ENCODE peak calls at places on chromosomes 7 and 10, in six cellular contexts. L is GM12878, O is H1, Q is HepG2, B is HCT116, A is K562. H is an unnamed sample. For H3K9me3, the result is how much of the 10 kb centered on the place peaks cover.

GRCh38 chr7:66894463-66895080 is 26.5 kb upstream of the TMEM248 start:
- DNase-seq in L (no peak), O (peak), Q (no peak), B (no peak), A (no peak), H (peak)

GRCh38 chr7:115471891-115472290 is 550.0 kb downstream of the MDFIC start:
- DNase-seq in L (no peak), O (no peak), Q (no peak), B (no peak), A (no peak), H (no peak)

GRCh38 chr7:150446288-150446938 is 4.0 kb upstream of the GIMAP8 start:
- DNase-seq in L (no peak), O (no peak), Q (no peak), B (no peak), A (no peak), H (no peak)

GRCh38 chr10:75095631-75096030 is 15.8 kb upstream of the SAMD8 start:
- DNase-seq in L (no peak), O (no peak), Q (no peak), B (no peak), A (no peak), H (no peak)

GRCh38 chr10:103713676-103714075 is 141.7 kb downstream of the SH3PXD2A start:
- DNase-seq in L (no peak), O (no peak), Q (no peak), B (no peak), A (no peak), H (no peak)

GRCh38 chr7:51310131-51310583 is 6.5 kb downstream of the COBL start:
- DNase-seq in L (no peak), O (no peak), Q (no peak), B (no peak), A (no peak), H (no peak)

GRCh38 chr7:151351027-151351426 is 9.4 kb downstream of the NUB1 start:
- DNase-seq in L (no peak), O (no peak), Q (no peak), B (no peak), A (peak), H (no peak)

GRCh38 chr10:78023741-78024140 is 5.6 kb downstream of the POLR3A start:
- DNase-seq in L (no peak), O (no peak), Q (no peak), B (no peak), A (no peak), H (no peak)

GRCh38 chr10:91798736-91799579 is 732 bp downstream of the TNKS2 start:
- DNase-seq in L (no peak), O (no peak), Q (peak), B (peak), A (peak), H (no peak)

GRCh38 chr10:98748298-98748697 is 301.6 kb upstream of the HPS1 start:
- DNase-seq in L (no peak), O (peak), Q (peak), B (peak), A (peak), H (peak)

GRCh38 chr7:31069880-31070555 is 17.9 kb downstream of the ADCYAP1R1 start:
- DNase-seq in L (no peak), O (no peak), Q (no peak), B (no peak), A (no peak), H (no peak)

GRCh38 chr7:27176343-27176731 is 2.2 kb upstream of the HOXA10 start:
- DNase-seq in L (no peak), O (no peak), Q (no peak), B (no peak), A (no peak), H (no peak)

GRCh38 chr7:46215987-46216567 is 295.0 kb upstream of the IGFBP3 start:
- DNase-seq in L (no peak), O (no peak), Q (peak), B (no peak), A (no peak), H (peak)

GRCh38 chr10:131692176-131692575 is 208.6 kb upstream of the PPP2R2D start:
- DNase-seq in L (no peak), O (no peak), Q (no peak), B (no peak), A (no peak), H (no peak)

GRCh38 chr10:983951-984705 is 4.1 kb upstream of the GTPBP4 start:
- DNase-seq in L (no peak), O (no peak), Q (peak), B (no peak), A (no peak), H (no peak)

GRCh38 chr10:30368065-30368718 is 19.1 kb upstream of the MTPAP start:
- DNase-seq in L (no peak), O (no peak), Q (no peak), B (no peak), A (no peak), H (no peak)

GRCh38 chr7:14598978-14599377 is 303.6 kb downstream of the DGKB start:
- DNase-seq in L (no peak), O (no peak), Q (no peak), B (no peak), A (no peak), H (no peak)

GRCh38 chr10:43199684-43200537 is 61.7 kb downstream of the CSGALNACT2 start:
- DNase-seq in L (no peak), O (no peak), Q (no peak), B (no peak), A (no peak), H (no peak)

GRCh38 chr10:63672491-63672890 is 151.3 kb downstream of the REEP3 start:
- DNase-seq in L (no peak), O (no peak), Q (no peak), B (no peak), A (no peak), H (no peak)

GRCh38 chr10:3886666-3887251 is 101.8 kb upstream of the KLF6 start:
- DNase-seq in L (no peak), O (no peak), Q (peak), B (no peak), A (no peak), H (no peak)

GRCh38 chr10:85645097-85645496 is 721.5 kb downstream of the GRID1 start:
- DNase-seq in L (no peak), O (no peak), Q (peak), B (no peak), A (no peak), H (no peak)

GRCh38 chr7:5773661-5774086 is 7.8 kb downstream of the RNF216 start:
- DNase-seq in L (no peak), O (peak), Q (peak), B (peak), A (peak), H (no peak)

GRCh38 chr7:91276909-91277308 is 12.7 kb downstream of the FZD1 start:
- DNase-seq in L (peak), O (no peak), Q (no peak), B (no peak), A (no peak), H (no peak)

GRCh38 chr10:37737336-37737735 is 120.1 kb downstream of the ZNF248 start:
- DNase-seq in L (no peak), O (no peak), Q (no peak), B (no peak), A (no peak), H (no peak)

GRCh38 chr7:39195967-39196366 is 218.3 kb downstream of the POU6F2 start:
- DNase-seq in L (no peak), O (no peak), Q (no peak), B (no peak), A (no peak), H (no peak)

GRCh38 chr7:50727072-50727471 is 55.6 kb downstream of the GRB10 start:
- DNase-seq in L (no peak), O (no peak), Q (no peak), B (no peak), A (peak), H (no peak)

GRCh38 chr10:121601458-121601857 is 3.2 kb upstream of the FGFR2 start:
- DNase-seq in L (no peak), O (no peak), Q (no peak), B (no peak), A (no peak), H (no peak)

GRCh38 chr7:27364344-27364758 is 121.7 kb downstream of the EVX1 start:
- DNase-seq in L (no peak), O (no peak), Q (no peak), B (no peak), A (no peak), H (no peak)

GRCh38 chr7:68147621-68148238 is 1151.1 kb downstream of the TYW1 start:
- DNase-seq in L (no peak), O (no peak), Q (no peak), B (no peak), A (no peak), H (no peak)

GRCh38 chr10:119896937-119897336 is 4.4 kb downstream of the SEC23IP start:
- DNase-seq in L (no peak), O (no peak), Q (peak), B (no peak), A (no peak), H (no peak)

GRCh38 chr7:73519867-73520672 is 2.0 kb downstream of the BAZ1B start:
- DNase-seq in L (no peak), O (no peak), Q (peak), B (no peak), A (peak), H (no peak)

GRCh38 chr7:3300221-3300650 is 816 bp upstream of the SDK1 start:
- DNase-seq in L (no peak), O (no peak), Q (peak), B (no peak), A (no peak), H (no peak)

GRCh38 chr7:149721084-149721601 is 52.2 kb downstream of the ZNF467 start:
- DNase-seq in L (no peak), O (no peak), Q (no peak), B (no peak), A (no peak), H (no peak)

GRCh38 chr7:138116156-138116555 is 39.9 kb downstream of the AKR1D1 start:
- DNase-seq in L (no peak), O (no peak), Q (no peak), B (no peak), A (no peak), H (no peak)

GRCh38 chr10:111482621-111483216 is 405.9 kb downstream of the ADRA2A start:
- DNase-seq in L (no peak), O (no peak), Q (no peak), B (no peak), A (no peak), H (no peak)

GRCh38 chr10:111481271-111482073 is 404.6 kb downstream of the ADRA2A start:
- DNase-seq in L (no peak), O (no peak), Q (peak), B (no peak), A (no peak), H (no peak)

GRCh38 chr10:111486346-111486745 is 409.5 kb downstream of the ADRA2A start:
- DNase-seq in L (no peak), O (no peak), Q (no peak), B (no peak), A (no peak), H (no peak)

GRCh38 chr10:111479966-111480365 is 403.1 kb downstream of the ADRA2A start:
- DNase-seq in L (no peak), O (no peak), Q (no peak), B (no peak), A (no peak), H (no peak)

GRCh38 chr10:111482074-111482350 is 405.2 kb downstream of the ADRA2A start:
- DNase-seq in L (no peak), O (no peak), Q (no peak), B (no peak), A (no peak), H (no peak)
- TF ChIP-seq ZNF274 in L (no peak), O (no peak), Q (no peak), B (no peak), A (no peak), H (no peak)

GRCh38 chr7:101240226-101241014 is 2.8 kb upstream of the CLDN15 start:
- DNase-seq in L (no peak), O (no peak), Q (no peak), B (no peak), A (peak), H (no peak)
- H3K9me3 ChIP-seq in L (under half), O (under half), Q (under half), B (under half), A (under half), H (under half)

DNA sequence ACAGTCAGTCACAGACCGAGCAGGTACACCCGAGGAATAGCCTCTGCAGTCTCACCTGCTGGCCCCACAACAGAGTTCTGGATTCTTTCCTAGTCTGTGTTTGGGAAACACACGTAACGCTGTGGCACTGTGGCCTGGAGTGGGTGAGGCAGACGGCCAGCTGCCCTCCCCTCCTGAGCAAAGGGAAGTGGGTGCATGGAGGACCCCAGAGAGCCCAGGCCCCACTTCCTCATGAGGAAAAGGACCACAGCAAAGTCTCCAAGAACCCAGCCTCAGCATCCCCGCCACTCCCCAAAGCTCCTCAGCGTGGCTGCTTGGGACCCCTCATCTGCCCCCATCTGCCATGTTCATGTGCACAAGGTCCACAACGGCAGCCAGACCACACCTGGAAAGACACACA is 530.2 kb downstream of the PTPRN2 start:
- DNase-seq in L (no peak), O (no peak), Q (no peak), B (no peak), A (no peak), H (no peak)
- TF ChIP-seq ZNF274 in L (no peak), O (no peak), Q (no peak), B (no peak), A (no peak), H (no peak)

GRCh38 chr7:101848168-101848951 is 30.9 kb downstream of the CUX1 start:
- DNase-seq in L (no peak), O (no peak), Q (no peak), B (no peak), A (no peak), H (no peak)

GRCh38 chr7:101843293-101844271 is 26.2 kb downstream of the CUX1 start:
- DNase-seq in L (no peak), O (no peak), Q (no peak), B (no peak), A (no peak), H (no peak)

GRCh38 chr7:101841328-101841727 is 23.9 kb downstream of the CUX1 start:
- DNase-seq in L (no peak), O (no peak), Q (no peak), B (no peak), A (no peak), H (no peak)

GRCh38 chr7:101846006-101846405 is 28.6 kb downstream of the CUX1 start:
- DNase-seq in L (no peak), O (no peak), Q (no peak), B (no peak), A (no peak), H (no peak)

GRCh38 chr7:101846800-101847538 is 29.5 kb downstream of the CUX1 start:
- DNase-seq in L (no peak), O (no peak), Q (no peak), B (no peak), A (no peak), H (no peak)
- H3K9me3 ChIP-seq in L (under half), O (under half), Q (under half), B (under half), A (under half), H (under half)

DNA sequence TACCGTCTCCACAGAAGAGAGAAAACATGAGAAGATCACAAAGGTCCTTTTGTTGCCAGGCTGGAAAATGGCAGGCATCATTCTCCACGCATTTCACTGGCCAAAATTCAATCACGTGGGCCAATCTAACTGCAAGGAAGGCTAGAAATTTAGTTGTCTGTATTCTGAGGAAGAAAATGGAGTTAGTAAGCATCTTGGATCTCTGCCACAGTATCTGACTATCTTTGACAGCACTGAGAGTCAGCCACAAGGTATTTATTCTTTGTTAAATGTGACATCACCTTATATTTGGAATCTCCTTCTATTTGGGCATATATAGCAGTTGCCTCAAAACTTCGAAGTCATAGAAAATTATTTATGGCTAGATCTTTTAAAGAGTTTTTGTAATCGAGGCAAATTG is 213.9 kb downstream of the NSUN6 start:
- DNase-seq in L (no peak), O (no peak), Q (no peak), B (no peak), A (no peak), H (no peak)
- TF ChIP-seq ZNF274 in L (no peak), O (no peak), Q (no peak), B (no peak), A (no peak), H (no peak)

DNA sequence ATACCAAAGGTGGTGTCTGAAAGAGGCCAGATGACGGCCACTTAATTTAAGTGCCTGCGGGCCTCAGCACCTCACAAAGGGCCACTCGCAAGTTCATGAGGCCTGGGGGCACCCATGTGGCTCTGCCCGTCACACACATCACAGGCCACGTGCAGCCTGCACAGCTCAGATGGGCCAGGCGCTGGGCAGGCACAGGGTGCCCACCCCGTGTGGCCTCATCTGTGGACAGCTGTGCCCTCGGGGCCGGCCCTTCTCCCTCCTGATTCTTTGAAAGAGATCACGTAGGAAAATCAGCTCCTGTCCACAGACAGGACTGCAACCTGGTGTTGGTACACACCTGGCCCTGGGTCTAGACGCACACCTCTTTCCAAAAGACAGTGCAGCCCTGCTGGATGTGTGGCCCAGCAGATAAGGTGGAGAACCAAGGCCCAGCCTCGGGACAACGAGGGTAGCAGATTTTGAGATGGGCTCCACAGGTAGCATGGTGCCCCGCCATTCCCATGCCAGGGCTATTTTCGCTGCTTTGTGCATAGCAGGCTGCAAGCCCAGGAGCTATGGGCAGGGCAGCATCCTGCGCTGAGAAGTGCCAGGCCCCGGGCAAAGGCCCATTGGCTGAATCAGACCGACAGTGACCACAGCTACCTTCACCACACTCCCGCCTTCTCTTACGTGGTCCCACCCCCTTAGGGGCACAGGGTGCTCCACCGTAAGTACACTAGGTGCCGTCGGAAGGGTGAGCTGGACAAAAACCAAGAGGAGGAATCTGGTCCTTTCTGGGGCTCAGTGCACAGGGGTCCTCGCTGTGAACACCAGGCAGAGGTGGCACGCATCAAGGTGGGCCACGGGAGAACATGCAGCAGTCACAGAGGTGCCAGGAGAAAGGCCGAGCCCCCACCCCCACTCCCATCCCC is 124.5 kb downstream of the EBF3 start:
- DNase-seq in L (no peak), O (no peak), Q (no peak), B (no peak), A (no peak), H (no peak)
- H3K9me3 ChIP-seq in L (under half), O (under half), Q (under half), B (under half), A (under half), H (under half)

GRCh38 chr10:87844837-87845623 is 18.3 kb downstream of the KLLN start:
- DNase-seq in L (no peak), O (no peak), Q (peak), B (no peak), A (no peak), H (no peak)

GRCh38 chr10:87843714-87844113 is 19.6 kb downstream of the KLLN start:
- DNase-seq in L (no peak), O (no peak), Q (no peak), B (no peak), A (no peak), H (no peak)

GRCh38 chr10:87847550-87847949 is 15.8 kb downstream of the KLLN start:
- DNase-seq in L (no peak), O (no peak), Q (no peak), B (no peak), A (no peak), H (no peak)

GRCh38 chr10:87842776-87843497 is 20.4 kb downstream of the KLLN start:
- DNase-seq in L (no peak), O (no peak), Q (peak), B (no peak), A (no peak), H (no peak)

DNA sequence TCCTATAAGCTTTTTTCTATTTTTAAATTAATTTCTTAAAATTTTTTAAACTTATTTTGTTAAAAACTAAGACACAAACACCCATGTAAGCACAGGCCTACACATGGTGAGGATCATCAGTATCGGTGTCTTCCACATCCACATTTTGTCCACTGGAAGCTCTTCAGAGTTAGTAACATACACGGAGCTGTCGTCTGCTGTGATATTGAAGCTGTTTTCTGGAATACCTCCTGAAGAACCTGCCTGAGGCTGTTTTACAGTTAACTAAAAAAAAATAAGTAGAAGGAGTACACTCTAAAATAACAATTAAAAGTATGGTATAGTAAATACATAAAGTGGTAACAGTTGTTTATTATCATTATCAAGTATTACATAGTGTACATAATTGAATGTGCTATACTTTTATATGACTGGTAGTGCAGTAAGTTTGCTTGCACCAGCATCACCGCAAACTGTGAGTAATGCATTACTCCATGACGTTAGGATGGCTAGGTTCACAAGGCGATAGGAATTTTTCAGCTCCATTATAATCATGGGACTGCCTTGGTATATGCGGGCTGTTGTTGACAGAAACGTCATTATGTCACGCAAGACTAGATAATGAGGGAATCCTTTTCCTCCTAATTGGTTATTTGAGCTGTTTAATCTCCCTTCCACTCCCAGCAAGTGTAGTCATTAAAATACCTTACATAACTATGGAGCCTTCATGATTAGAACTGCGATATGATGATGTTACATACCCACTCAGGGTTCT is 17.5 kb downstream of the KLLN start:
- DNase-seq in L (no peak), O (no peak), Q (no peak), B (peak), A (no peak), H (no peak)
- TF ChIP-seq ZNF274 in L (no peak), O (no peak), Q (no peak), B (no peak), A (no peak), H (no peak)

GRCh38 chr10:68861253-68861652 is 33.9 kb downstream of the STOX1 start:
- DNase-seq in L (no peak), O (no peak), Q (no peak), B (peak), A (no peak), H (no peak)
- H3K9me3 ChIP-seq in L (under half), O (under half), Q (under half), B (under half), A (under half), H (under half)